ENCODE peak calls at places on chromosomes 2 and 18, in four cellular contexts. Z, U, R and S are unnamed samples.

GRCh38 chr2:109033171-109033570 is 44.2 kb upstream of the EDAR start:
- DNase-seq in Z (no peak), U (no peak), R (no peak), S (no peak)

GRCh38 chr2:40178971-40179370 is 272.9 kb downstream of the SLC8A1 start:
- DNase-seq in U (no peak), R (no peak), Z (no peak), S (no peak)

GRCh38 chr2:160940699-160941098 is 219.5 kb upstream of the TANK start:
- DNase-seq in R (no peak), Z (no peak), U (no peak), S (no peak)

GRCh38 chr2:225090746-225091145 is 48.5 kb upstream of the DOCK10 start:
- DNase-seq in U (no peak), R (no peak), Z (no peak), S (no peak)

GRCh38 chr2:40242315-40242714 is 209.6 kb downstream of the SLC8A1 start:
- DNase-seq in R (no peak), U (no peak), Z (no peak), S (no peak)

GRCh38 chr2:25202290-25202689 is 33.9 kb upstream of the POMC start:
- DNase-seq in R (no peak), Z (no peak), U (no peak), S (no peak)

GRCh38 chr18:8776013-8776515 is 70.7 kb downstream of the MTCL1 start:
- DNase-seq in U (no peak), Z (no peak), R (no peak), S (no peak)

GRCh38 chr18:37754141-37754540 is 188.5 kb upstream of the CELF4 start:
- DNase-seq in Z (no peak), U (no peak), R (no peak), S (no peak)

GRCh38 chr2:212997526-212998020 is 153.8 kb downstream of the IKZF2 start:
- DNase-seq in U (no peak), R (no peak), Z (no peak), S (no peak)

GRCh38 chr2:70069049-70069448 is 18.2 kb upstream of the PCBP1 start:
- DNase-seq in Z (no peak), U (no peak), R (peak; percentile 88), S (no peak)

GRCh38 chr2:232261776-232262175 is 116.8 kb upstream of the ALPP start:
- DNase-seq in R (no peak), Z (no peak), U (no peak), S (no peak)

GRCh38 chr18:78242796-78243195 is 736.8 kb upstream of the SALL3 start:
- DNase-seq in Z (no peak), R (no peak), U (no peak), S (no peak)

GRCh38 chr2:21422050-21422449 is 298.3 kb downstream of the TDRD15 start:
- DNase-seq in U (peak; percentile 90), Z (peak; percentile 34), R (peak; percentile 23), S (peak; percentile 51)

GRCh38 chr2:165634855-165635254 is 159.2 kb downstream of the GALNT3 start:
- DNase-seq in U (peak; percentile 61), Z (no peak), R (no peak), S (peak; percentile 25)

GRCh38 chr18:11391636-11392035 is 217.8 kb upstream of the SLC35G4 start:
- DNase-seq in U (no peak), R (no peak), Z (no peak), S (no peak)

GRCh38 chr2:128198666-128199065 is 107.7 kb downstream of the UGGT1 start:
- DNase-seq in U (no peak), Z (no peak), R (no peak), S (no peak)

GRCh38 chr2:12119841-12120240 is 373.4 kb downstream of the LPIN1 start:
- DNase-seq in Z (no peak), U (no peak), R (no peak), S (no peak)

GRCh38 chr2:197073701-197074433 is 147.4 kb upstream of the PGAP1 start:
- DNase-seq in Z (no peak), U (no peak), R (no peak), S (no peak)

GRCh38 chr2:23586691-23587090 is 201.7 kb downstream of the KLHL29 start:
- DNase-seq in R (no peak), U (no peak), Z (no peak), S (peak; percentile 22)

GRCh38 chr2:128261245-128262128 is 57.2 kb downstream of the HS6ST1 start:
- DNase-seq in U (no peak), R (no peak), Z (no peak), S (no peak)

GRCh38 chr2:161746891-161747535 is 122.8 kb downstream of the SLC4A10 start:
- DNase-seq in U (no peak), Z (no peak), R (no peak), S (no peak)

GRCh38 chr2:111624401-111625156 is 259.4 kb downstream of the ANAPC1 start:
- DNase-seq in U (no peak), Z (no peak), R (peak; percentile 21), S (no peak)

GRCh38 chr2:222217712-222218111 is 81.1 kb downstream of the PAX3 start:
- DNase-seq in R (no peak), Z (no peak), U (no peak), S (no peak)

GRCh38 chr18:10056506-10056905 is 142.7 kb downstream of the VAPA start:
- DNase-seq in Z (no peak), U (no peak), R (no peak), S (no peak)

GRCh38 chr18:10054366-10054765 is 140.6 kb downstream of the VAPA start:
- DNase-seq in U (no peak), Z (no peak), R (no peak), S (no peak)

GRCh38 chr18:10057401-10057800 is 143.6 kb downstream of the VAPA start:
- DNase-seq in R (no peak), Z (no peak), U (no peak), S (no peak)

GRCh38 chr18:10053861-10054260 is 140.0 kb downstream of the VAPA start:
- DNase-seq in U (no peak), R (no peak), Z (no peak), S (no peak)

DNA sequence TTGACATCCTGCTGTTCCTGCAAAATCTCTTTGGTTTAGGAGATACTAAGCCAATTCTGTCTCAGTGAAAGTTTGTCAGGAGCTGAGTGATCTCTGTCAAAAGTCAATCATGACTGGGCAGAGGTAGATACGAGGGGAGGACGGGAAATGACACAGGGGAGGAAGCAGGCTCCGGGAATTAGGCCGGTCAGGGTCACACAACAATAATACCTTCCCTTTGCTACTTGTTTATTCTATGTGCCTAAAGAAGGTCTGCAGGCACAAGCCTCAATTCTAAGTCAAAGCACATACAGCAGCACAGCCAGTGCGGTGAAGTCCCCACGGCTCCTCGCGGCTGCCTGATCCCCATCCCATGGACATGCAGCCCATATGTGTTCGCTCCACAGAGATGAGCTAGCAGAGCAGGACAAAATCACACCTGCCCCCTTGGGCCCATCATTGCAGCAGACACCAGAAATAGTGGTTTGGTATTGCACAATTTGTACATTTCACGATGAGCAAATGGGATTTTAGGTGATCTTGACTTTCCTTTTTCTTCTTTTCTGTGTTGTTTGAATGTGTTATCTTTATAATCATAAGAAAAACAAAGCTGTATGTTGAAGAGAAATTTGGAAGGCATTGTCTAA is 141.4 kb downstream of the VAPA start:
- DNase-seq in Z (no peak), U (no peak), R (no peak), S (no peak)
- TF ChIP-seq ELF4 in Z (no peak), U (no peak), R (no peak), S (no peak)

DNA sequence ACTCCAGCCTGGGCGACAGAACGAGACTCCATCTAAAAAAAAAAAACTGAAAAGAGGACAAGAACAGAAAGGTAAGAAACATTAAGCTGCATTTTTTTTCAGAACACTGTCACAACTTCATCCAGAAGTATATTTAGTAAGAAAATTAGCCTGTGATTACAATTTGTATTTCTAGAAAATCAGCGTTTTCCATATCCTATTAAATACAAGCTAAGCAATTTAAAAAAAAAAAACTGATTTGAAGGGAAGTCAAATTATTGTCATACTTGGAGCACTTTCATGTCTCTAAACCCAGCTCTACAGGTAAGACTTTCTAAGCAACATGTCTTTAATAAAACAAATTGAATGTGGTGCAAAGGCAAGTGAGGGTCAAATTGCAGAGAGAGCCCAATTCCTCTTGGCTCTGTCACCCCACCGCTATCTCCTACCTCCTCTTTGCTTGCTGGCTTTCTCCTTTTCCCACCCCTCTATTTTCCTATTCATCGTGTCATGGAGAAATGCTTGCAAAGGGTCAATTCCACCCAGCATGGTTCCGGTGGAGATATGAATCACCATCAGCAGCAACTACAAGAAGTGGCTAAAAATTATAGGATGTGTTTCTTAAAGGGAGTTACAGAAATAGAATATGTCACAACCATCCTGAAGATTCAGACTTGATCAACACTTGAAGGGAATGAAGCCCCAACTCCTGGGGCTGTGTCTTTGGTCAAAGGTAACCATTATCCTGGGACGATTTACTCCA is 68.4 kb upstream of the BCL11A start:
- DNase-seq in Z (no peak), U (no peak), R (no peak), S (no peak)
- TF ChIP-seq ELF4 in Z (no peak), U (no peak), R (no peak), S (no peak)

DNA sequence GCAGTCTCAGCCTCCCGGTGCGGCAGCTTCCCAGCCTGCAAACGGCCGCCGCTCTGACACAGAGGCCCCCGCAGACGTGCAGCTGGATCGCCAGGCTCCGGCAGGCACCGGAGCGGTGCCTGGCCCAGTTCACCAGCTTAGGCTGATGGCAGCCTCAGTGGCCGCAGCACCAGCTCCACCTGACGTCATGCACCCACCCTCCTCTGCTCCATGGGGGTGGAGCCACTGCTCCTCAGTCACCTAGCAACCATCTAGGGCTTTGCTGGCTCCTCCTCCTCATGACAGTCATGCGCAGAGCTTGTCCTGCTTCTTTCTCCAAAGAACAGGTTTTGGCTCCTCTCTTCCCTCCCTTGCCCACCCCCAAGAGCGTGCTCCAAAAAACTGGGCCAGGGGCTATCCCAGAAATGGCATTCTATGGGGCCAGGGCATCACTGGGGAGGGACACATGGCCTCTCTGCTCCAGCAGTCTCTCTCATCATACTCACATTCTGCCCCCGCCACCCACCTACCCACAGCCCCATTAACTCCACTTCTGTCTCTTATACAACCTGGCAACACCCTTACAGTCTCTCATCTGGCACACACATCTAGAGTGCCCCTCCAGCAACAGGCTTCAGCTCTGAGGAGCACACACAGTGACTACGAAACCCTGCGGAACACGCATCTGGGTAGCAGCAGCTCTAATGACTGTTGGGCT is 5.5 kb downstream of the DCTN1 start:
- DNase-seq in Z (peak; percentile 90), R (no peak), U (peak; percentile 87), S (peak; percentile 43)
- TF ChIP-seq ELF4 in Z (no peak), R (no peak), U (no peak), S (no peak)

DNA sequence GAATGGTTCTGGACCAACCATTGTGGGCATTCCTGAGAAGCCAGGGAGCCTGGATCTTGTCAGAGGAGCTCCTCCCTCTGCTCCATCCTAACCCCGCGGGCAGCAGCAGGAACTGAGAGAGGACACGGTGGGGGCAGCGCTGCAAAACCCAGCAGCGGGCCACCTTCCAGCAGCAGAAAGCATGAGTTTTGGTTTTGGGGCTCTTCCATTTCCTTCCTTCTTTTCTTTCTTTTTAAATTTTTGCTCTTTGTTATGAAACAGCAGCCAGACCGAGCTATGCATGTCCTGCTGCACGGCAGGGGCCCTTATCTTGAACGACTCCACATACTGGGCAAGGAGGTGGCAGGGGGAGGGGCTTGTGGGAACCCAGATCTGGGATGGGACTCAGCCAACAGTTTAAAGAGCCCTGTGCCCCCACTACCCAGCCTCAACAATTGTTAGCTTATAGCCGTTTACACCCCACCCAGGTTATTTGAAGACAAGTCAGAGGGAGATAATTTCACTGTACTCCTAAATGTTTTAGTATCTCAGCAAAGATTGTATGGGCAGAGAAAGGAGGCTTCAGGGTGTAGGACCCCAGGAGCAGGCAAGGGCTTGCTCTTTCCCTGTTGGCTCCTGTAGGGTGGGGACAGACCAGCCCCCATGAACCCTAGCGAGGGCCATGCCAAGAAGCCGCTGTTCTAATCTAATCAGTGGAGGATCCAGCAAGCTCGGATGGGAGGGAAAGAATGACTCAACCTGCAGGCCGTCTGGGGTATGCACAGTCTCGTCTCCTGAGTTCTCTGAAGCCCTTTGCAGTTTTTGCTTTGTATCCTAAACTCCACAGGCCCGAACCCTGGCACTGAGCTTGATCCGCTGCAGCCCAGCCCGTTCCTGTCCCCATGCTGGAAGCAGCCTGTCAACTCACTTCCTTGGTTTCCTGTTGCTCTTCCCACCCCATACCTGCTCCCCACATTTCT is 75.3 kb downstream of the LRRFIP1 start:
- DNase-seq in Z (no peak), U (peak; percentile 58), R (no peak), S (no peak)
- TF ChIP-seq ELF4 in Z (no peak), U (no peak), R (no peak), S (no peak)